ENCODE peak calls at places on chromosomes 1 and 21, in six cellular contexts. E, Y, M, Q, H and C are unnamed samples.

GRCh38 chr1:18794066-18794465 is 65.4 kb downstream of the TAS1R2 start:
- DNase-seq in E (no peak), Y (no peak), M (no peak), Q (no peak), H (no peak), C (no peak)

GRCh38 chr1:19010995-19011696 is 54.7 kb upstream of the IFFO2 start:
- DNase-seq in E (peak; percentile 85), Y (peak; percentile 86), M (peak; percentile 83), Q (no peak), H (peak; percentile 98), C (peak; percentile 79)

GRCh38 chr1:89126602-89127001 is 688 bp upstream of the GBP2 start:
- DNase-seq in E (no peak), Y (no peak), M (no peak), Q (no peak), H (no peak), C (no peak)

GRCh38 chr1:54338479-54338878 is 67.7 kb downstream of the SSBP3 start:
- DNase-seq in E (no peak), Y (no peak), M (no peak), Q (no peak), H (no peak), C (no peak)

GRCh38 chr1:176880954-176881595 is 283.4 kb downstream of the ASTN1 start:
- DNase-seq in E (no peak), Y (peak; percentile 56), M (peak; percentile 66), Q (peak; percentile 58), H (peak; percentile 54), C (peak; percentile 81)

GRCh38 chr21:35438643-35439404 is 389.7 kb upstream of the RUNX1 start:
- DNase-seq in E (no peak), Y (no peak), M (peak; percentile 35), Q (no peak), H (no peak), C (peak; percentile 59)

GRCh38 chr1:119895102-119895501 is 1.2 kb downstream of the ADAM30 start:
- DNase-seq in E (no peak), Y (no peak), M (no peak), Q (no peak), H (no peak), C (no peak)

GRCh38 chr1:2936568-2937515 is 84.4 kb upstream of the ACTRT2 start:
- DNase-seq in E (no peak), Y (no peak), M (no peak), Q (no peak), H (no peak), C (no peak)

GRCh38 chr21:27448960-27449359 is 482.1 kb upstream of the ADAMTS5 start:
- DNase-seq in E (no peak), Y (no peak), M (no peak), Q (peak; percentile 60), H (no peak), C (no peak)

GRCh38 chr1:44584167-44584566 is 90.1 kb downstream of the TMEM53 start:
- DNase-seq in E (no peak), Y (no peak), M (peak; percentile 73), Q (no peak), H (no peak), C (no peak)

GRCh38 chr21:21165063-21165645 is 166.9 kb downstream of the NCAM2 start:
- DNase-seq in E (no peak), Y (no peak), M (no peak), Q (peak; percentile 25), H (peak; percentile 85), C (no peak)

GRCh38 chr1:114319480-114319879 is 165.8 kb upstream of the SYT6 start:
- DNase-seq in E (no peak), Y (no peak), M (no peak), Q (no peak), H (peak; percentile 41), C (no peak)

GRCh38 chr21:45543371-45543709 is 1.1 kb upstream of the SLC19A1 start:
- DNase-seq in E (peak; percentile 74), Y (peak; percentile 39), M (no peak), Q (peak; percentile 19), H (no peak), C (no peak)

GRCh38 chr1:77282866-77283539 is 1.2 kb downstream of the AK5 start:
- DNase-seq in E (no peak), Y (no peak), M (no peak), Q (no peak), H (no peak), C (peak; percentile 12)

GRCh38 chr1:24010650-24011049 is 30.5 kb upstream of the SRSF10 start:
- DNase-seq in E (no peak), Y (no peak), M (no peak), Q (no peak), H (no peak), C (no peak)

GRCh38 chr1:209879539-209879938 is 51.8 kb downstream of the UTP25 start:
- DNase-seq in E (no peak), Y (no peak), M (no peak), Q (no peak), H (no peak), C (peak; percentile 51)

GRCh38 chr21:33099131-33099530 is 29.2 kb downstream of the OLIG1 start:
- DNase-seq in E (no peak), Y (no peak), M (no peak), Q (no peak), H (no peak), C (no peak)

GRCh38 chr1:107934573-107934972 is 30.4 kb downstream of the VAV3 start:
- DNase-seq in E (no peak), Y (no peak), M (no peak), Q (no peak), H (no peak), C (no peak)

GRCh38 chr21:16115461-16115860 is 385.7 kb downstream of the USP25 start:
- DNase-seq in E (no peak), Y (no peak), M (no peak), Q (no peak), H (no peak), C (no peak)

GRCh38 chr1:85494074-85494956 is 29.4 kb upstream of the DDAH1 start:
- DNase-seq in E (no peak), Y (no peak), M (no peak), Q (no peak), H (no peak), C (no peak)

GRCh38 chr1:51738681-51739080 is 121.8 kb downstream of the OSBPL9 start:
- DNase-seq in E (no peak), Y (no peak), M (no peak), Q (no peak), H (no peak), C (no peak)

GRCh38 chr1:233998926-233999325 is 94.5 kb downstream of the SLC35F3 start:
- DNase-seq in E (no peak), Y (no peak), M (no peak), Q (no peak), H (no peak), C (no peak)
- TF ChIP-seq CTCF in E (no peak), Y (no peak), M (no peak), Q (no peak), H (no peak), C (no peak)

DNA sequence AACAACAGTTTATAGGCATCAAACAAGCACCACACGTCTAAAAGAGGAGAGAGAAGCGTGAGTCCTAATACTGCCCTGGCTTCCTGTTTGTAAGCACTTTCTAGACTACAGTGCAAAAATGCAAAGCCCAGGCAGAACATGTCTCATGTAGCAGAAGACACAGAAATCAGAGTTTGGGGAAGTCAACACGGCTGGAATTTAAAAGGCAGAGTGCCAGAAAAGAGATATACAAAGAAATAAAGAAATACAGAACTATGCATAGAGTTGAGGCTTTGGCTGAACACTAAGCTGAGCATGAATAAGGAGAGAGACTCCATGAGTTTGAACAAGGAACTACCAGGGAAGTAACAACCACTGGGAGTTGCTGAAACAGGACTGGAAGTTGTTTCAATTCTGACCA is 566.6 kb upstream of the NR5A2 start:
- DNase-seq in E (no peak), Y (no peak), M (no peak), Q (no peak), H (peak; percentile 24), C (no peak)
- TF ChIP-seq CTCF in E (no peak), Y (no peak), M (no peak), Q (no peak), H (peak; percentile 10), C (no peak)

GRCh38 chr1:151887028-151887427 is 22.3 kb downstream of the THEM4 start:
- DNase-seq in E (no peak), Y (no peak), M (no peak), Q (no peak), H (peak; percentile 52), C (peak; percentile 14)

GRCh38 chr1:151885479-151885878 is 23.8 kb downstream of the THEM4 start:
- DNase-seq in E (no peak), Y (no peak), M (no peak), Q (no peak), H (no peak), C (no peak)

GRCh38 chr1:151882466-151882865 is 26.8 kb downstream of the THEM4 start:
- DNase-seq in E (no peak), Y (no peak), M (no peak), Q (no peak), H (no peak), C (no peak)

GRCh38 chr1:151875419-151876097 is 22.0 kb upstream of the THEM5 start:
- DNase-seq in E (no peak), Y (no peak), M (no peak), Q (no peak), H (no peak), C (no peak)

DNA sequence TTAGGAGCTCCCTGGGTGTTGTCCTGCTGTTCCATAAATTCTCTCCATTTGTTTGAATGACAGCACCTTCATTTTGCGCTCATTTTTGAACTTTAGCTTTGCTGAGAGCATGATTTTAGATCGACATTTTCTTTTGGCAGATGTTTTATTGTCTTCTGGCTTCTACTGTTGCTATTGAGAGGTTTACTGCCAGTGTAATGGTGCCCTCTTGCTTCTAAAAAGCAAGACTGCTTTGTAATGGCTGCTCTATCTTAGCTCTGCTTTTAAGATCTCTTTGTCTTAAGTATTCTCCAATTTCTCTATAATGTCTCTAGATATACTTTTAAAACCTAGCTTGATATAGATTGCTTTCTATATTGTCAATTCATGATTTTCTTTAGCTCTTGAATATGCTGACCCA is 27.8 kb downstream of the THEM4 start:
- DNase-seq in E (no peak), Y (no peak), M (no peak), Q (no peak), H (no peak), C (no peak)
- TF ChIP-seq CTCF in E (no peak), Y (no peak), M (no peak), Q (no peak), H (peak; percentile 3), C (no peak)

GRCh38 chr1:150548632-150549495 is at the start of gene ADAMTSL4:
- DNase-seq in E (no peak), Y (peak; percentile 67), M (peak; percentile 68), Q (peak; percentile 64), H (peak; percentile 48), C (peak; percentile 69)
- TF ChIP-seq CTCF in E (no peak), Y (no peak), M (no peak), Q (peak; percentile 10), H (no peak), C (no peak)

GRCh38 chr1:173757666-173758065 is 42.9 kb downstream of the KLHL20 start:
- DNase-seq in E (no peak), Y (no peak), M (no peak), Q (no peak), H (no peak), C (no peak)
- TF ChIP-seq CTCF in E (no peak), Y (no peak), M (no peak), Q (no peak), H (no peak), C (no peak)

GRCh38 chr1:47491341-47491753 is 53.5 kb downstream of the FOXD2 start:
- DNase-seq in E (no peak), Y (no peak), M (no peak), Q (no peak), H (no peak), C (no peak)
- TF ChIP-seq CTCF in E (no peak), Y (no peak), M (no peak), Q (no peak), H (no peak), C (no peak)